ENCODE peak calls at places on chromosomes 12 and 14, in five cellular contexts. One of them, this sample, is unnamed.

GRCh38 chr12:49339464-49339861 is 2.5 kb upstream of the C1QL4 start:
- DNase-seq in chondrocyte: no peak
- DNase-seq in tibial nerve: no peak
- DNase-seq in SIG-M5: no peak
- DNase-seq in heart left ventricle: no peak
- DNase-seq in this sample: peak

GRCh38 chr12:58443273-58443980 is 476.9 kb downstream of the LRIG3 start:
- DNase-seq in chondrocyte: no peak
- DNase-seq in tibial nerve: no peak
- DNase-seq in SIG-M5: no peak
- DNase-seq in heart left ventricle: no peak
- DNase-seq in this sample: peak

GRCh38 chr14:84234281-84234680 is 1295.7 kb upstream of the FLRT2 start:
- DNase-seq in chondrocyte: no peak
- DNase-seq in tibial nerve: no peak
- DNase-seq in SIG-M5: no peak
- DNase-seq in heart left ventricle: no peak
- DNase-seq in this sample: no peak

GRCh38 chr12:50024804-50025186 is 499 bp downstream of the RACGAP1 start:
- DNase-seq in chondrocyte: no peak
- DNase-seq in tibial nerve: no peak
- DNase-seq in SIG-M5: no peak
- DNase-seq in heart left ventricle: no peak
- DNase-seq in this sample: no peak

GRCh38 chr12:78146365-78146772 is 315.7 kb downstream of the NAV3 start:
- DNase-seq in chondrocyte: no peak
- DNase-seq in tibial nerve: no peak
- DNase-seq in SIG-M5: no peak
- DNase-seq in heart left ventricle: no peak
- DNase-seq in this sample: peak

GRCh38 chr14:56817396-56817921 is 7.2 kb upstream of the OTX2 start:
- DNase-seq in chondrocyte: peak
- DNase-seq in tibial nerve: no peak
- DNase-seq in SIG-M5: no peak
- DNase-seq in heart left ventricle: no peak
- DNase-seq in this sample: no peak

GRCh38 chr12:109716512-109717389 is 3.1 kb downstream of the FAM222A start:
- DNase-seq in chondrocyte: no peak
- DNase-seq in tibial nerve: no peak
- DNase-seq in SIG-M5: no peak
- DNase-seq in heart left ventricle: peak
- DNase-seq in this sample: peak

GRCh38 chr12:58368001-58368400 is 426.6 kb downstream of the ATP23 start:
- DNase-seq in chondrocyte: no peak
- DNase-seq in tibial nerve: no peak
- DNase-seq in SIG-M5: no peak
- DNase-seq in heart left ventricle: no peak
- DNase-seq in this sample: no peak

This sample was measured in SK-N-SH.